ENCODE peak calls at places on chromosomes 7 and 10, in eight cellular contexts. D, Y, R, J, K, S, T and B are unnamed samples. For H3K4me1, the result is how much of the 10 kb centered on the place peaks cover.

GRCh38 chr7:71131256-71131752 is 640 bp upstream of the GALNT17 start:
- DNase-seq in R (no peak), Y (peak), D (no peak), S (no peak), K (peak), T (peak), J (no peak), B (no peak)

GRCh38 chr10:122325235-122325634 is 49.3 kb upstream of the PLEKHA1 start:
- DNase-seq in J (no peak), R (no peak), D (no peak), S (no peak), K (no peak), Y (no peak), T (no peak), B (peak)

GRCh38 chr10:112246-112645 is 23.0 kb upstream of the ZMYND11 start:
- DNase-seq in R (peak), J (no peak), D (peak), K (no peak), S (no peak), T (no peak), Y (no peak), B (no peak)

GRCh38 chr10:122461367-122461728 is at the start of gene HTRA1:
- DNase-seq in J (peak), K (peak), S (peak), D (peak), T (peak), Y (peak), R (no peak), B (no peak)

GRCh38 chr10:80713398-80713928 is 175.8 kb downstream of the SH2D4B start:
- DNase-seq in K (no peak), S (no peak), D (no peak), Y (no peak), T (no peak), R (no peak), J (no peak), B (peak)

GRCh38 chr10:97234403-97234802 is 48.6 kb upstream of the SLIT1 start:
- DNase-seq in S (peak), J (no peak), T (no peak), D (peak), Y (no peak), R (peak), K (peak), B (no peak)

GRCh38 chr10:35716776-35717175 is 74.7 kb upstream of the FZD8 start:
- DNase-seq in K (no peak), Y (no peak), S (no peak), D (no peak), J (no peak), R (no peak), T (no peak), B (no peak)

GRCh38 chr10:86298501-86299001 is 68.0 kb downstream of the GRID1 start:
- DNase-seq in S (no peak), K (no peak), Y (no peak), T (no peak), D (no peak), J (no peak), R (no peak), B (no peak)

GRCh38 chr7:115352375-115352774 is 430.5 kb downstream of the MDFIC start:
- DNase-seq in R (peak), D (peak), J (no peak), Y (no peak), T (no peak), K (peak), S (no peak), B (no peak)

GRCh38 chr7:135791543-135792120 is 43.0 kb upstream of the FAM180A start:
- DNase-seq in T (no peak), J (no peak), D (no peak), R (no peak), Y (no peak), S (no peak), K (no peak), B (peak)

GRCh38 chr10:29740981-29741545 is 106.3 kb upstream of the SVIL start:
- DNase-seq in J (no peak), T (no peak), K (no peak), R (no peak), S (no peak), D (no peak), Y (no peak), B (no peak)

GRCh38 chr10:62259998-62260397 is 8.6 kb downstream of the RTKN2 start:
- DNase-seq in K (no peak), Y (no peak), J (no peak), T (no peak), S (no peak), D (no peak), R (no peak), B (no peak)

GRCh38 chr10:109966961-109967738 is 40.6 kb upstream of the ADD3 start:
- DNase-seq in S (no peak), K (peak), J (no peak), T (peak), Y (no peak), R (no peak), D (peak), B (no peak)

GRCh38 chr7:2165610-2166594 is 66.8 kb downstream of the MAD1L1 start:
- DNase-seq in R (no peak), K (no peak), Y (no peak), S (no peak), D (no peak), J (no peak), T (no peak), B (no peak)

GRCh38 chr7:155090647-155091046 is 20.5 kb downstream of the HTR5A start:
- DNase-seq in T (no peak), J (no peak), K (no peak), Y (no peak), R (no peak), D (no peak), S (no peak), B (no peak)

GRCh38 chr7:51180092-51180491 is 136.5 kb downstream of the COBL start:
- DNase-seq in T (no peak), R (no peak), J (no peak), S (no peak), Y (no peak), D (no peak), K (no peak), B (no peak)

GRCh38 chr7:134327896-134328295 is 11.2 kb upstream of the SLC35B4 start:
- DNase-seq in S (peak), Y (no peak), D (peak), T (no peak), K (peak), R (peak), J (no peak), B (no peak)
- H3K4me3 ChIP-seq in S (no peak), Y (no peak), D (no peak), T (no peak), K (no peak), R (no peak), J (no peak), B (no peak)

GRCh38 chr7:28165971-28166955 is 14.3 kb downstream of the JAZF1 start:
- DNase-seq in R (no peak), D (peak), T (no peak), K (peak), J (no peak), S (no peak), Y (no peak), B (no peak)
- H3K27ac ChIP-seq in R (no peak), D (peak), T (no peak), K (peak), J (no peak), S (no peak), Y (no peak), B (no peak)

GRCh38 chr7:36707922-36708321 is 16.4 kb downstream of the AOAH start:
- DNase-seq in J (no peak), T (no peak), D (no peak), R (no peak), Y (no peak), S (no peak), K (no peak), B (no peak)
- H3K4me1 ChIP-seq in J (under half), T (under half), D (under half), R (under half), Y (under half), S (under half), K (under half), B (under half)

GRCh38 chr7:35729061-35729783 is 34.3 kb upstream of the HERPUD2 start:
- DNase-seq in K (no peak), Y (no peak), D (no peak), R (no peak), J (no peak), T (no peak), S (no peak), B (no peak)

GRCh38 chr7:35727571-35727970 is 32.6 kb upstream of the HERPUD2 start:
- DNase-seq in S (no peak), D (no peak), K (peak), J (no peak), R (peak), T (no peak), Y (no peak), B (no peak)

GRCh38 chr7:35731349-35731748 is 36.4 kb upstream of the HERPUD2 start:
- DNase-seq in J (no peak), T (no peak), D (no peak), Y (no peak), R (no peak), K (no peak), S (no peak), B (no peak)

GRCh38 chr7:35728412-35729060 is 33.6 kb upstream of the HERPUD2 start:
- DNase-seq in Y (no peak), K (no peak), R (no peak), S (no peak), D (no peak), J (no peak), T (no peak), B (no peak)

GRCh38 chr7:35729966-35730345 is 35.0 kb upstream of the HERPUD2 start:
- DNase-seq in R (no peak), D (no peak), T (no peak), Y (no peak), J (no peak), S (no peak), K (no peak), B (no peak)
- H3K4me3 ChIP-seq in R (no peak), D (no peak), T (no peak), Y (no peak), J (no peak), S (no peak), K (no peak), B (no peak)

GRCh38 chr10:43250925-43251663 is 15.8 kb downstream of the RASGEF1A start:
- DNase-seq in J (no peak), Y (peak), S (no peak), T (peak), R (no peak), K (no peak), D (no peak), B (peak)

GRCh38 chr10:43249151-43249961 is 17.5 kb downstream of the RASGEF1A start:
- DNase-seq in R (no peak), S (no peak), T (peak), K (no peak), J (peak), Y (peak), D (no peak), B (peak)

GRCh38 chr10:43251664-43252165 is 15.2 kb downstream of the RASGEF1A start:
- DNase-seq in T (no peak), J (no peak), K (no peak), R (no peak), S (no peak), D (no peak), Y (peak), B (no peak)

GRCh38 chr10:43250625-43250924 is 16.3 kb downstream of the RASGEF1A start:
- DNase-seq in Y (no peak), S (no peak), T (no peak), K (no peak), R (no peak), J (no peak), D (no peak), B (no peak)

GRCh38 chr10:43249962-43250624 is 16.8 kb downstream of the RASGEF1A start:
- DNase-seq in K (no peak), J (peak), D (no peak), S (no peak), T (peak), Y (peak), R (peak), B (peak)
- H3K27ac ChIP-seq in K (no peak), J (no peak), D (no peak), S (no peak), T (no peak), Y (no peak), R (no peak), B (no peak)

DNA sequence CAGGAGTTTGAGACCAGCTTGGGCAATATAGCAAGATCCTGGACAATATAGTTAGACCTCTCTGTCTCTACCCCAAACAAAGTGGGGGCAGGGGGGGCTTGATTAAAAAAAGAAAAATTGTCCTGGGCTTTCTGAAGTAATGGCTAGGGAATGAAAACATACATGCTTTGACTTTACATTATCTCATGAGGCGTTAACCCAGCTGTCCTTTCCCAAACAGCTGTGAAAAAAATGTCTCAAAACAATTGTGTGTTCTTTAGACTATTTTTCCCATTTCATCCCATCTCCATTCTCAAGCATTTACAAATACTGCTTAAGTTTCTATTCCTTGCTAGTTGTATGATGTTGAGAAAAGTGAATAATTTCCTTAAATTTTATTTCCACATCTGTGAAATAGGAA is 27.0 kb upstream of the CDK13 start:
- DNase-seq in T (no peak), K (no peak), J (no peak), S (no peak), D (no peak), Y (no peak), R (no peak), B (no peak)
- H3K4me1 ChIP-seq in T (under half), K (under half), J (under half), S (under half), D (under half), Y (under half), R (under half), B (under half)

DNA sequence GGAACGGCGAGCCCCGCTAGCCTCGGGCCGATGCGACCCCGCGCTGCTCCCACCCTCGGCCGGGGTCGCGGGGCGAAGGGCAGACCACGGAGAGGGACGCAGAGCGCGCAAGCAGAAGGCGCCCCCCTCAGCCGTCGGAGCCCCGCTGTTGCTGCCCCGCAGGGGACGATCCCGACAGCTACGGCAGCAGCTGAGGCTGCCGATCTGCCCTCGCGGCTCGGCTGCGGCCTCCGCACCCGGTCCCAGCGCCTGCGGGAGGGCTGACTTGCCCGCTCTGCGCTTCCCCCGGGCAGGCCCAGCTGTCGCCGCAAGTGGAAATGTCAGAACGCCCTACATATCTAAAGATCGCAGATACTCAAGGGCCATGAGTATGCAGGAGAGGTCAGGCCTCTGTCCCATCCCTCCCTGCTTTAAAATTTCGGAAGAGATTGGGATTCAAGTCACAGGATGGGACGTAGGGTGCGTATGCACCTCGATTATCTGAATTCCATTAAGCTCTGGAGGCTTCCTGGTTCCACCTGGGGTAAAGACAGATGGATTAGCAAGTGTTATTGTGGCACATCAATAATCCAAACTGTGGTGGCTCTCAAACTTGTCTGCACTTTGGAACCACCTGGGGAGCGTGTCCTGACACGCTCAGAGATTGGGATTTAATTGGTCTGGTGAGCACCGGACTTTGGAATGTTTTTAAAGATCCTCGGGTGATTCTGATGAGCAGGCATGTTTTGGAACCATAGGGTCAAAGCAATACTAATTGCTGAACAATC is at the start of gene CRPPA:
- DNase-seq in D (peak), J (peak), S (no peak), K (peak), Y (peak), T (peak), R (no peak), B (no peak)
- H3K4me3 ChIP-seq in D (peak), J (peak), S (peak), K (peak), Y (peak), T (peak), R (peak), B (peak)